ENCODE peak calls at places on chromosomes 5 and 9, in six cellular contexts. One of them, this sample, is unnamed. For H3K9me3, the result is how much of the 10 kb centered on the place peaks cover.

GRCh38 chr9:84002344-84002743 is 21.7 kb downstream of the RMI1 start:
- DNase-seq in endothelial cell of umbilical vein: peak
- DNase-seq in hepatocyte: no peak
- DNase-seq in MM.1S: peak
- DNase-seq in OCI-LY7: no peak
- DNase-seq in fibroblast of lung: peak
- DNase-seq in this sample: no peak

GRCh38 chr5:178394074-178394473 is 161.5 kb upstream of the PHYKPL start:
- DNase-seq in MM.1S: no peak
- DNase-seq in endothelial cell of umbilical vein: no peak
- DNase-seq in OCI-LY7: no peak
- DNase-seq in fibroblast of lung: no peak
- DNase-seq in hepatocyte: no peak
- DNase-seq in this sample: no peak

GRCh38 chr5:139878093-139878492 is 82.5 kb downstream of the PSD2 start:
- DNase-seq in endothelial cell of umbilical vein: no peak
- DNase-seq in OCI-LY7: no peak
- DNase-seq in hepatocyte: no peak
- DNase-seq in MM.1S: no peak
- DNase-seq in fibroblast of lung: no peak
- DNase-seq in this sample: no peak

GRCh38 chr9:80061940-80062339 is 490.2 kb downstream of the TLE4 start:
- DNase-seq in fibroblast of lung: peak
- DNase-seq in hepatocyte: peak
- DNase-seq in endothelial cell of umbilical vein: peak
- DNase-seq in MM.1S: no peak
- DNase-seq in OCI-LY7: no peak
- DNase-seq in this sample: no peak

GRCh38 chr9:133162802-133163558 is 734 bp downstream of the GBGT1 start:
- DNase-seq in OCI-LY7: no peak
- DNase-seq in hepatocyte: no peak
- DNase-seq in endothelial cell of umbilical vein: no peak
- DNase-seq in fibroblast of lung: no peak
- DNase-seq in MM.1S: no peak
- DNase-seq in this sample: no peak

GRCh38 chr9:101536938-101537337 is 3.3 kb downstream of the RNF20 start:
- DNase-seq in OCI-LY7: peak
- DNase-seq in hepatocyte: peak
- DNase-seq in endothelial cell of umbilical vein: peak
- DNase-seq in MM.1S: no peak
- DNase-seq in fibroblast of lung: peak
- DNase-seq in this sample: peak

GRCh38 chr9:120446681-120447080 is 133.3 kb downstream of the CDK5RAP2 start:
- DNase-seq in fibroblast of lung: peak
- DNase-seq in hepatocyte: no peak
- DNase-seq in MM.1S: no peak
- DNase-seq in endothelial cell of umbilical vein: no peak
- DNase-seq in OCI-LY7: no peak
- DNase-seq in this sample: no peak

GRCh38 chr9:85036503-85036902 is 367.0 kb downstream of the NTRK2 start:
- DNase-seq in OCI-LY7: no peak
- DNase-seq in hepatocyte: peak
- DNase-seq in endothelial cell of umbilical vein: no peak
- DNase-seq in MM.1S: no peak
- DNase-seq in fibroblast of lung: no peak
- DNase-seq in this sample: no peak

GRCh38 chr9:110048976-110049698 is 158.8 kb downstream of the C9orf152 start:
- DNase-seq in hepatocyte: peak
- DNase-seq in OCI-LY7: peak
- DNase-seq in fibroblast of lung: peak
- DNase-seq in MM.1S: peak
- DNase-seq in endothelial cell of umbilical vein: no peak
- DNase-seq in this sample: peak

GRCh38 chr9:117414906-117415583 is at the start of gene ASTN2:
- DNase-seq in hepatocyte: no peak
- DNase-seq in MM.1S: peak
- DNase-seq in OCI-LY7: no peak
- DNase-seq in fibroblast of lung: peak
- DNase-seq in endothelial cell of umbilical vein: no peak
- DNase-seq in this sample: no peak

GRCh38 chr9:116342941-116343340 is 189.3 kb downstream of the PAPPA start:
- DNase-seq in fibroblast of lung: no peak
- DNase-seq in OCI-LY7: no peak
- DNase-seq in endothelial cell of umbilical vein: no peak
- DNase-seq in MM.1S: no peak
- DNase-seq in hepatocyte: no peak
- DNase-seq in this sample: no peak

GRCh38 chr9:116646661-116647514 is 40.2 kb upstream of the TRIM32 start:
- DNase-seq in MM.1S: peak
- DNase-seq in hepatocyte: peak
- DNase-seq in endothelial cell of umbilical vein: peak
- DNase-seq in fibroblast of lung: peak
- DNase-seq in OCI-LY7: peak
- DNase-seq in this sample: peak

GRCh38 chr5:137078171-137078665 is 420.9 kb downstream of the SPOCK1 start:
- DNase-seq in hepatocyte: no peak
- DNase-seq in fibroblast of lung: peak
- DNase-seq in endothelial cell of umbilical vein: no peak
- DNase-seq in OCI-LY7: no peak
- DNase-seq in MM.1S: no peak
- DNase-seq in this sample: no peak

GRCh38 chr5:52269395-52269794 is 518.3 kb upstream of the ITGA1 start:
- DNase-seq in fibroblast of lung: no peak
- DNase-seq in MM.1S: no peak
- DNase-seq in hepatocyte: no peak
- DNase-seq in endothelial cell of umbilical vein: no peak
- DNase-seq in OCI-LY7: no peak
- DNase-seq in this sample: no peak

GRCh38 chr5:40240671-40241070 is 439.0 kb upstream of the PTGER4 start:
- DNase-seq in endothelial cell of umbilical vein: no peak
- DNase-seq in fibroblast of lung: no peak
- DNase-seq in hepatocyte: no peak
- DNase-seq in MM.1S: no peak
- DNase-seq in OCI-LY7: no peak
- DNase-seq in this sample: no peak

GRCh38 chr5:40236001-40236400 is 443.7 kb upstream of the PTGER4 start:
- DNase-seq in MM.1S: no peak
- DNase-seq in hepatocyte: no peak
- DNase-seq in OCI-LY7: no peak
- DNase-seq in endothelial cell of umbilical vein: no peak
- DNase-seq in fibroblast of lung: no peak
- DNase-seq in this sample: no peak

GRCh38 chr5:40235471-40235870 is 444.2 kb upstream of the PTGER4 start:
- DNase-seq in MM.1S: no peak
- DNase-seq in endothelial cell of umbilical vein: no peak
- DNase-seq in hepatocyte: no peak
- DNase-seq in fibroblast of lung: no peak
- DNase-seq in OCI-LY7: no peak
- DNase-seq in this sample: no peak

GRCh38 chr5:40240111-40240510 is 439.6 kb upstream of the PTGER4 start:
- DNase-seq in MM.1S: no peak
- DNase-seq in endothelial cell of umbilical vein: no peak
- DNase-seq in OCI-LY7: no peak
- DNase-seq in fibroblast of lung: peak
- DNase-seq in hepatocyte: no peak
- DNase-seq in this sample: no peak

GRCh38 chr5:40238066-40238745 is 441.5 kb upstream of the PTGER4 start:
- DNase-seq in OCI-LY7: no peak
- DNase-seq in hepatocyte: no peak
- DNase-seq in MM.1S: no peak
- DNase-seq in endothelial cell of umbilical vein: no peak
- DNase-seq in fibroblast of lung: no peak
- DNase-seq in this sample: no peak
- H3K4me2 ChIP-seq in OCI-LY7: no peak
- H3K4me2 ChIP-seq in hepatocyte: no peak
- H3K4me2 ChIP-seq in MM.1S: no peak
- H3K4me2 ChIP-seq in endothelial cell of umbilical vein: no peak
- H3K4me2 ChIP-seq in fibroblast of lung: no peak
- H3K4me2 ChIP-seq in this sample: no peak

GRCh38 chr5:2391021-2391420 is 360.5 kb downstream of the IRX2 start:
- DNase-seq in endothelial cell of umbilical vein: no peak
- DNase-seq in fibroblast of lung: no peak
- DNase-seq in hepatocyte: no peak
- DNase-seq in OCI-LY7: no peak
- DNase-seq in MM.1S: no peak
- DNase-seq in this sample: no peak
- H3K9me3 ChIP-seq in endothelial cell of umbilical vein: under half
- H3K9me3 ChIP-seq in fibroblast of lung: under half
- H3K9me3 ChIP-seq in hepatocyte: under half
- H3K9me3 ChIP-seq in OCI-LY7: under half
- H3K9me3 ChIP-seq in MM.1S: under half
- H3K9me3 ChIP-seq in this sample: under half

GRCh38 chr5:7376889-7377288 is 19.0 kb upstream of the ADCY2 start:
- DNase-seq in MM.1S: no peak
- DNase-seq in fibroblast of lung: no peak
- DNase-seq in endothelial cell of umbilical vein: no peak
- DNase-seq in OCI-LY7: no peak
- DNase-seq in hepatocyte: no peak
- DNase-seq in this sample: no peak
- H3K4me2 ChIP-seq in MM.1S: no peak
- H3K4me2 ChIP-seq in fibroblast of lung: no peak
- H3K4me2 ChIP-seq in endothelial cell of umbilical vein: no peak
- H3K4me2 ChIP-seq in OCI-LY7: no peak
- H3K4me2 ChIP-seq in hepatocyte: no peak
- H3K4me2 ChIP-seq in this sample: no peak

GRCh38 chr5:12848709-12849108 is 944.5 kb upstream of the CTNND2 start:
- DNase-seq in OCI-LY7: no peak
- DNase-seq in endothelial cell of umbilical vein: no peak
- DNase-seq in MM.1S: no peak
- DNase-seq in hepatocyte: no peak
- DNase-seq in fibroblast of lung: no peak
- DNase-seq in this sample: no peak

GRCh38 chr5:12840972-12841371 is 936.7 kb upstream of the CTNND2 start:
- DNase-seq in endothelial cell of umbilical vein: no peak
- DNase-seq in OCI-LY7: no peak
- DNase-seq in hepatocyte: no peak
- DNase-seq in fibroblast of lung: no peak
- DNase-seq in MM.1S: no peak
- DNase-seq in this sample: no peak

GRCh38 chr5:12845549-12846159 is 941.4 kb upstream of the CTNND2 start:
- DNase-seq in fibroblast of lung: no peak
- DNase-seq in OCI-LY7: no peak
- DNase-seq in endothelial cell of umbilical vein: no peak
- DNase-seq in hepatocyte: no peak
- DNase-seq in MM.1S: peak
- DNase-seq in this sample: peak
- H3K9me3 ChIP-seq in fibroblast of lung: under half
- H3K9me3 ChIP-seq in OCI-LY7: under half
- H3K9me3 ChIP-seq in endothelial cell of umbilical vein: under half
- H3K9me3 ChIP-seq in hepatocyte: under half
- H3K9me3 ChIP-seq in MM.1S: under half
- H3K9me3 ChIP-seq in this sample: under half

GRCh38 chr9:124504530-124505005 is 2.6 kb downstream of the NR5A1 start:
- DNase-seq in hepatocyte: no peak
- DNase-seq in fibroblast of lung: no peak
- DNase-seq in OCI-LY7: no peak
- DNase-seq in MM.1S: no peak
- DNase-seq in endothelial cell of umbilical vein: no peak
- DNase-seq in this sample: no peak
- H3K4me2 ChIP-seq in hepatocyte: peak
- H3K4me2 ChIP-seq in fibroblast of lung: no peak
- H3K4me2 ChIP-seq in OCI-LY7: no peak
- H3K4me2 ChIP-seq in MM.1S: no peak
- H3K4me2 ChIP-seq in endothelial cell of umbilical vein: no peak
- H3K4me2 ChIP-seq in this sample: no peak

GRCh38 chr5:124908603-124909451 is 162.4 kb upstream of the ZNF608 start:
- DNase-seq in hepatocyte: peak
- DNase-seq in MM.1S: no peak
- DNase-seq in OCI-LY7: no peak
- DNase-seq in endothelial cell of umbilical vein: peak
- DNase-seq in fibroblast of lung: peak
- DNase-seq in this sample: no peak
- H3K9me3 ChIP-seq in hepatocyte: under half
- H3K9me3 ChIP-seq in MM.1S: under half
- H3K9me3 ChIP-seq in OCI-LY7: under half
- H3K9me3 ChIP-seq in endothelial cell of umbilical vein: under half
- H3K9me3 ChIP-seq in fibroblast of lung: under half
- H3K9me3 ChIP-seq in this sample: under half

This sample was measured in DND-41.